ENCODE peak calls at places on chromosomes 11 and 22, in four cellular contexts. Y is aorta, B is HT-29, X is midbrain. G is an unnamed sample.

GRCh38 chr11:129265125-129265788 is 73.1 kb upstream of the ARHGAP32 start:
- DNase-seq in Y (no peak), B (no peak), X (no peak), G (no peak)

GRCh38 chr22:27097481-27097880 is 440.1 kb downstream of the MIAT start:
- DNase-seq in Y (no peak), B (no peak), X (no peak), G (no peak)

GRCh38 chr11:17379383-17380180 is 8.9 kb downstream of the KCNJ11 start:
- DNase-seq in Y (no peak), B (no peak), X (no peak), G (no peak)

GRCh38 chr11:97345031-97345430 is 955.2 kb downstream of the JRKL start:
- DNase-seq in Y (no peak), B (no peak), X (no peak), G (no peak)

GRCh38 chr22:31561238-31561887 is 65.0 kb downstream of the SFI1 start:
- DNase-seq in Y (peak), B (peak), X (peak), G (peak)

GRCh38 chr11:35514481-35514880 is 10.9 kb downstream of the PAMR1 start:
- DNase-seq in Y (no peak), B (no peak), X (no peak), G (no peak)

GRCh38 chr11:117696489-117696888 is 100.5 kb downstream of the DSCAML1 start:
- DNase-seq in Y (no peak), B (no peak), X (no peak), G (no peak)

GRCh38 chr11:33829430-33830141 is 55.3 kb upstream of the FBXO3 start:
- DNase-seq in Y (no peak), B (peak), X (peak), G (peak)

GRCh38 chr22:40348025-40348658 is 1.8 kb downstream of the ADSL start:
- DNase-seq in Y (no peak), B (peak), X (peak), G (peak)

GRCh38 chr22:48750826-48751440 is 1076.7 kb downstream of the BRD1 start:
- DNase-seq in Y (peak), B (no peak), X (no peak), G (no peak)

GRCh38 chr22:41565403-41566054 is 4.7 kb downstream of the CSDC2 start:
- DNase-seq in Y (peak), B (peak), X (no peak), G (no peak)

GRCh38 chr22:20904008-20904979 is 12.9 kb upstream of the CRKL start:
- DNase-seq in Y (peak), B (no peak), X (no peak), G (no peak)

GRCh38 chr11:66479741-66480115 is 506 bp upstream of the DPP3 start:
- DNase-seq in Y (no peak), B (no peak), X (no peak), G (no peak)

GRCh38 chr22:49929553-49929979 is 11.1 kb downstream of the CRELD2 start:
- DNase-seq in Y (peak), B (peak), X (peak), G (peak)

GRCh38 chr11:7439921-7440320 is 45.4 kb upstream of the OLFML1 start:
- DNase-seq in Y (no peak), B (no peak), X (no peak), G (no peak)

GRCh38 chr11:12066056-12066798 is 44.2 kb upstream of the MICAL2 start:
- DNase-seq in Y (peak), B (peak), X (no peak), G (no peak)

GRCh38 chr11:70624598-70624993 is 226.3 kb downstream of the CTTN start:
- DNase-seq in Y (no peak), B (no peak), X (no peak), G (no peak)

GRCh38 chr11:133649059-133649458 is 116.8 kb upstream of the OPCML start:
- DNase-seq in Y (no peak), B (no peak), X (no peak), G (no peak)

GRCh38 chr11:122983438-122984185 is 2.0 kb upstream of the BSX start:
- DNase-seq in Y (no peak), B (no peak), X (no peak), G (no peak)

GRCh38 chr11:19848219-19848618 is 135.6 kb downstream of the NAV2 start:
- DNase-seq in Y (no peak), B (no peak), X (no peak), G (no peak)

GRCh38 chr22:38513063-38513462 is 7.0 kb upstream of the DDX17 start:
- DNase-seq in Y (no peak), B (no peak), X (no peak), G (no peak)